ENCODE peak calls at places on chromosomes 5 and 9, in six cellular contexts. One of them, this sample, is unnamed.

GRCh38 chr5:74386571-74387334 is 253.8 kb downstream of the ENC1 start:
- DNase-seq in T-helper 2 cell: no peak
- DNase-seq in Daoy: peak; percentile 70
- DNase-seq in left lung: no peak
- DNase-seq in stimulated activated CD4-positive, alpha-beta T cell treated with anti-CD3 and anti-CD28 coated beads, Interleukin-15, amount 100 ng/mL, for 24 hours: no peak
- DNase-seq in T-helper 9 cell: no peak
- DNase-seq in this sample: no peak

GRCh38 chr5:107248065-107248695 is 422.6 kb downstream of the EFNA5 start:
- DNase-seq in T-helper 2 cell: no peak
- DNase-seq in Daoy: peak; percentile 60
- DNase-seq in left lung: peak; percentile 58
- DNase-seq in stimulated activated CD4-positive, alpha-beta T cell treated with anti-CD3 and anti-CD28 coated beads, Interleukin-15, amount 100 ng/mL, for 24 hours: peak; percentile 63
- DNase-seq in T-helper 9 cell: peak; percentile 6
- DNase-seq in this sample: no peak

GRCh38 chr5:83368317-83368716 is 103.2 kb upstream of the VCAN start:
- DNase-seq in T-helper 2 cell: no peak
- DNase-seq in Daoy: peak; percentile 93
- DNase-seq in left lung: peak; percentile 48
- DNase-seq in stimulated activated CD4-positive, alpha-beta T cell treated with anti-CD3 and anti-CD28 coated beads, Interleukin-15, amount 100 ng/mL, for 24 hours: no peak
- DNase-seq in T-helper 9 cell: no peak
- DNase-seq in this sample: no peak

GRCh38 chr5:135373747-135374515 is 25.1 kb downstream of the MACROH2A1 start:
- DNase-seq in T-helper 2 cell: no peak
- DNase-seq in Daoy: no peak
- DNase-seq in left lung: no peak
- DNase-seq in stimulated activated CD4-positive, alpha-beta T cell treated with anti-CD3 and anti-CD28 coated beads, Interleukin-15, amount 100 ng/mL, for 24 hours: no peak
- DNase-seq in T-helper 9 cell: no peak
- DNase-seq in this sample: no peak

GRCh38 chr5:118862596-118862995 is 125.8 kb downstream of the DTWD2 start:
- DNase-seq in T-helper 2 cell: no peak
- DNase-seq in Daoy: peak; percentile 33
- DNase-seq in left lung: no peak
- DNase-seq in stimulated activated CD4-positive, alpha-beta T cell treated with anti-CD3 and anti-CD28 coated beads, Interleukin-15, amount 100 ng/mL, for 24 hours: no peak
- DNase-seq in T-helper 9 cell: no peak
- DNase-seq in this sample: no peak

GRCh38 chr5:133353741-133354140 is 258.6 kb downstream of the FSTL4 start:
- DNase-seq in T-helper 2 cell: no peak
- DNase-seq in Daoy: no peak
- DNase-seq in left lung: no peak
- DNase-seq in stimulated activated CD4-positive, alpha-beta T cell treated with anti-CD3 and anti-CD28 coated beads, Interleukin-15, amount 100 ng/mL, for 24 hours: no peak
- DNase-seq in T-helper 9 cell: no peak
- DNase-seq in this sample: no peak

GRCh38 chr9:137459601-137460362 is 648 bp upstream of the NSMF start:
- DNase-seq in T-helper 2 cell: no peak
- DNase-seq in Daoy: no peak
- DNase-seq in left lung: peak; percentile 29
- DNase-seq in stimulated activated CD4-positive, alpha-beta T cell treated with anti-CD3 and anti-CD28 coated beads, Interleukin-15, amount 100 ng/mL, for 24 hours: no peak
- DNase-seq in T-helper 9 cell: no peak
- DNase-seq in this sample: no peak

GRCh38 chr9:89600831-89601230 is 4.0 kb upstream of the GADD45G start:
- DNase-seq in T-helper 2 cell: no peak
- DNase-seq in Daoy: no peak
- DNase-seq in left lung: no peak
- DNase-seq in stimulated activated CD4-positive, alpha-beta T cell treated with anti-CD3 and anti-CD28 coated beads, Interleukin-15, amount 100 ng/mL, for 24 hours: no peak
- DNase-seq in T-helper 9 cell: no peak
- DNase-seq in this sample: no peak

GRCh38 chr9:18129809-18130334 is 344.1 kb upstream of the ADAMTSL1 start:
- DNase-seq in T-helper 2 cell: no peak
- DNase-seq in Daoy: no peak
- DNase-seq in left lung: no peak
- DNase-seq in stimulated activated CD4-positive, alpha-beta T cell treated with anti-CD3 and anti-CD28 coated beads, Interleukin-15, amount 100 ng/mL, for 24 hours: no peak
- DNase-seq in T-helper 9 cell: no peak
- DNase-seq in this sample: no peak

GRCh38 chr5:157855404-157855994 is 3.4 kb downstream of the CLINT1 start:
- DNase-seq in T-helper 2 cell: no peak
- DNase-seq in Daoy: peak; percentile 42
- DNase-seq in left lung: no peak
- DNase-seq in stimulated activated CD4-positive, alpha-beta T cell treated with anti-CD3 and anti-CD28 coated beads, Interleukin-15, amount 100 ng/mL, for 24 hours: no peak
- DNase-seq in T-helper 9 cell: no peak
- DNase-seq in this sample: no peak

GRCh38 chr9:71716138-71716909 is 52.0 kb downstream of the CEMIP2 start:
- DNase-seq in T-helper 2 cell: no peak
- DNase-seq in Daoy: no peak
- DNase-seq in left lung: no peak
- DNase-seq in stimulated activated CD4-positive, alpha-beta T cell treated with anti-CD3 and anti-CD28 coated beads, Interleukin-15, amount 100 ng/mL, for 24 hours: no peak
- DNase-seq in T-helper 9 cell: no peak
- DNase-seq in this sample: no peak

GRCh38 chr5:115811406-115811805 is 5.1 kb downstream of the CDO1 start:
- DNase-seq in T-helper 2 cell: no peak
- DNase-seq in Daoy: no peak
- DNase-seq in left lung: no peak
- DNase-seq in stimulated activated CD4-positive, alpha-beta T cell treated with anti-CD3 and anti-CD28 coated beads, Interleukin-15, amount 100 ng/mL, for 24 hours: no peak
- DNase-seq in T-helper 9 cell: no peak
- DNase-seq in this sample: no peak

GRCh38 chr5:83342475-83342874 is 129.1 kb upstream of the VCAN start:
- DNase-seq in T-helper 2 cell: no peak
- DNase-seq in Daoy: no peak
- DNase-seq in left lung: no peak
- DNase-seq in stimulated activated CD4-positive, alpha-beta T cell treated with anti-CD3 and anti-CD28 coated beads, Interleukin-15, amount 100 ng/mL, for 24 hours: no peak
- DNase-seq in T-helper 9 cell: no peak
- DNase-seq in this sample: no peak

GRCh38 chr9:70352802-70353201 is 61.7 kb downstream of the KLF9 start:
- DNase-seq in T-helper 2 cell: no peak
- DNase-seq in Daoy: no peak
- DNase-seq in left lung: no peak
- DNase-seq in stimulated activated CD4-positive, alpha-beta T cell treated with anti-CD3 and anti-CD28 coated beads, Interleukin-15, amount 100 ng/mL, for 24 hours: no peak
- DNase-seq in T-helper 9 cell: no peak
- DNase-seq in this sample: no peak